ENCODE peak calls at places on chromosomes 11 and 22, in nine cellular contexts. E is A549, G is stomach, T is esophagus muscularis mucosa, L is transverse colon, Y is suprapubic skin, Z is GM12878, W is HepG2, I is ovary. B is an unnamed sample. For H3K4me1, the result is how much of the 10 kb centered on the place peaks cover.

GRCh38 chr11:34685864-34686263 is 65.0 kb downstream of the EHF start:
- DNase-seq in I (no peak), Y (no peak), W (no peak), T (no peak), G (no peak), L (no peak), E (no peak), Z (no peak), B (no peak)

GRCh38 chr22:23789638-23790037 is 2.9 kb downstream of the SMARCB1 start:
- DNase-seq in L (no peak), W (peak), I (no peak), G (no peak), Z (no peak), Y (no peak), E (no peak), T (no peak), B (no peak)

GRCh38 chr22:42978453-42979103 is 36.4 kb downstream of the PACSIN2 start:
- DNase-seq in I (no peak), W (no peak), L (no peak), T (no peak), Z (no peak), Y (peak), G (no peak), E (no peak), B (no peak)

GRCh38 chr22:29092243-29092642 is 19.4 kb downstream of the KREMEN1 start:
- DNase-seq in T (no peak), L (no peak), Y (no peak), I (no peak), W (no peak), Z (no peak), G (peak), E (no peak), B (no peak)

GRCh38 chr11:66221726-66222236 is 46.7 kb upstream of the RAB1B start:
- DNase-seq in I (no peak), T (no peak), G (no peak), Z (peak), W (no peak), Y (peak), L (no peak), E (peak), B (no peak)

GRCh38 chr11:132336781-132337535 is 966.5 kb downstream of the NTM start:
- DNase-seq in L (no peak), W (no peak), T (no peak), Y (no peak), I (no peak), Z (no peak), E (no peak), G (no peak), B (no peak)

GRCh38 chr11:73297702-73298101 is 10.4 kb upstream of the ARHGEF17 start:
- DNase-seq in T (no peak), I (no peak), Y (no peak), Z (no peak), E (no peak), L (no peak), W (no peak), G (no peak), B (no peak)

GRCh38 chr22:23122992-23123803 is 18.6 kb downstream of the RSPH14 start:
- DNase-seq in Y (no peak), G (no peak), T (no peak), I (peak), Z (no peak), L (no peak), W (no peak), E (no peak), B (no peak)

GRCh38 chr11:117604349-117604995 is 192.5 kb downstream of the DSCAML1 start:
- DNase-seq in Y (peak), T (no peak), I (no peak), L (no peak), E (no peak), G (no peak), W (no peak), Z (no peak), B (no peak)

GRCh38 chr11:128772814-128773213 is 78.9 kb downstream of the FLI1 start:
- DNase-seq in Z (no peak), W (no peak), G (peak), T (no peak), L (peak), Y (no peak), E (no peak), I (no peak), B (peak)

GRCh38 chr11:76094729-76095128 is 111.6 kb downstream of the WNT11 start:
- DNase-seq in I (no peak), W (no peak), G (no peak), Z (no peak), Y (no peak), L (no peak), T (no peak), E (no peak), B (no peak)

GRCh38 chr22:41516462-41516861 is 27.8 kb downstream of the POLR3H start:
- DNase-seq in I (no peak), Y (no peak), T (no peak), Z (no peak), W (no peak), G (no peak), E (no peak), L (no peak), B (no peak)

GRCh38 chr11:128409476-128409875 is 177.9 kb downstream of the ETS1 start:
- DNase-seq in I (no peak), Z (no peak), L (no peak), G (no peak), E (no peak), T (peak), Y (no peak), W (no peak), B (no peak)

GRCh38 chr22:23289851-23290724 is 109.8 kb downstream of the BCR start:
- DNase-seq in E (peak), Z (no peak), Y (no peak), L (peak), G (peak), W (peak), T (no peak), I (no peak), B (peak)

DNA sequence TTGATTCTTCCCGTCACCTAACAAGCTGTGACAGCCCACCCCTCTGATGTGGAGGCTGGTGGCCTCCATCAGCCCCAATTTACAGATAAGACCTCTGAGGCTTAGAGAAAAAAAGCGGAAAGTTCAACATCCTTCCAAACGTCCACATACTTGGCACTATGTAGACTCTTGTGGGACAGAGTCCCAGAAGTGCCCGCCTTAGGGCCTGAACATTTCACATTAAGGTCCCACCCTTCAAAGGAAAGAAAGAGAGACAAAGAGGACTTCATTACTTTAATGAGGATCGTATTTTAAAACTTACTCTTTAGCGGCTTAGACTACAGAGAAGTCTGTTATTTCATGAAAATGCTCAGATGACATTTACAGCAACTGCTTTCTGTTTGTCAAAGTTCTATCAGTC is 15.8 kb upstream of the SCGB1A1 start:
- DNase-seq in T (no peak), G (no peak), Z (no peak), I (no peak), L (no peak), E (no peak), Y (no peak), W (no peak), B (no peak)
- H3K4me1 ChIP-seq in T (half or more), G (half or more), Z (under half), I (under half), L (under half), E (under half), Y (half or more), W (under half), B (half or more)

GRCh38 chr22:37167981-37168647 is 18.4 kb upstream of the IL2RB start:
- DNase-seq in E (no peak), Z (no peak), T (no peak), I (peak), L (no peak), W (no peak), Y (peak), G (no peak), B (no peak)

GRCh38 chr22:37167176-37167980 is 17.7 kb upstream of the IL2RB start:
- DNase-seq in G (no peak), Z (no peak), T (no peak), E (no peak), W (no peak), Y (peak), L (peak), I (peak), B (no peak)

GRCh38 chr22:37169947-37170688 is 17.9 kb downstream of the C1QTNF6 start:
- DNase-seq in I (no peak), T (no peak), W (no peak), Z (no peak), L (no peak), E (no peak), Y (peak), G (no peak), B (peak)

GRCh38 chr22:37171662-37172061 is 16.4 kb downstream of the C1QTNF6 start:
- DNase-seq in Y (no peak), G (no peak), Z (no peak), T (no peak), L (no peak), I (no peak), W (no peak), E (no peak), B (no peak)

DNA sequence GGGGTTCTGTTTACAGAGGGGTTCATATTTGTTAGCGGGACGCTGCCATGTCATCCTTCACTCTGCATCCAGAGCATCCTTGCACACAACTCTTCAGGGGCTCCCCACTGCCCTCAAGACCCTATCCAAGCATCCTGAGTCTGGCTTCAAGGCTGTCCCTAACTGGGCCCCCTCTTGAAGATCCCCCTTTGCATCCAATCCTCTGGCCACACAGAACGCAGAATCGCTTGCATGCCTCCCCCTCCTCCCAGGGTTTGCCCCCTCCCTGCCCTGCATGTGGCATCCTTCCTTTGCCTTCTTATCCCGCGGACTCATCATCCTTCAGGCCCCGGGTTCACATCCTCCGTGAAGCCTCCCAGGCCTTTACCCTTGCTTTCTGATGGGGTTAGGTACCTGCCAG is 18.6 kb downstream of the C1QTNF6 start:
- DNase-seq in G (no peak), I (no peak), Z (no peak), W (no peak), E (no peak), T (no peak), L (no peak), Y (peak), B (no peak)
- TF ChIP-seq EP300 in G (no peak), I (no peak), Z (no peak), W (no peak), E (no peak), T (no peak), L (no peak), Y (no peak), B (no peak)

GRCh38 chr22:46349238-46349637 is 13.7 kb downstream of the TRMU start:
- DNase-seq in L (no peak), W (no peak), T (no peak), E (no peak), Z (no peak), I (no peak), G (no peak), Y (no peak), B (no peak)
- H3K4me1 ChIP-seq in L (under half), W (under half), T (under half), E (under half), Z (under half), I (under half), G (under half), Y (under half), B (under half)

DNA sequence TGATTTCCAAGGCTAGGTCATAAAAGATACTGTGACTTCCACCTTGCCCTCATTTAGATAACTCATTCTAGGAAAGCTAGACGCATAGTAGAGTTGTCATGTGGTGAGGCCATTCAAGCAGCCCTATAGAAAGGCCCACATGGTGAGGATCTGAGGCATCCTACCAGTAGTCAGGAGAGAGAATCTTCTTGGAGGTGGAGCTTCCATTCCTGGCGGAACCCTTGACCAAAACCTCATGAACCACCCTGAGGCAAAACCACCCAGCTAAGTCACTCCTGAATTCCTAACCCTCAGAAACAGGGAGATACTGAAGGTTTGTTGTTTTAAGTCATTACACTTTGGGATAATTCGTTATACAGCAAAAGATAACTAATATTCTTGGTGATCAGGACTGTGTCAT is 2.9 kb upstream of the HDHD5 start:
- DNase-seq in I (no peak), Z (no peak), W (no peak), T (no peak), Y (no peak), L (no peak), G (no peak), E (no peak), B (no peak)
- TF ChIP-seq EP300 in I (no peak), Z (no peak), W (no peak), T (no peak), Y (no peak), L (no peak), G (no peak), E (no peak), B (no peak)

DNA sequence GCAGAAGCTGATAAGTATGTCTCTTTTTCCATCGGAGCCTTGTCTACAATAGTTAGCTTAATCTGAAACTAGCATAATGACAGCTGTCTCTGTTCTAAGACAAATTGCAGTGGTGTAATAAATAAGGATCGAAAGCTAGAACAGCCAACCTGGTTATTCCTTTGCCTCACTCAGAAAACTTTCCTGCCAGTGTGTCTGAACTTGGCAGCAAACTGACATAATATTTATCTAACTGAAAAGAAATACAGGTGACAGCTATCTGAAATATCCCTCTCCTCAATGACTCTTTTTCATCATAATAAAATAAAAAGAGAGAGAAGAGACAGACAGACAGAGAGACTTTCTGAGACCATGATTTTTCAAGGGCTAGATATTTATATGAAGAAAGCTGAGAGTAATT is 642.5 kb downstream of the LRRC4C start:
- DNase-seq in W (no peak), G (no peak), I (no peak), Z (no peak), L (no peak), Y (no peak), E (no peak), T (no peak), B (no peak)
- H3K4me1 ChIP-seq in W (under half), G (under half), I (under half), Z (under half), L (under half), Y (under half), E (under half), T (under half), B (under half)

GRCh38 chr22:17920145-17920605 is 104.2 kb downstream of the MICAL3 start:
- DNase-seq in G (peak), L (peak), T (no peak), I (peak), Y (no peak), Z (no peak), E (no peak), W (peak), B (no peak)
- TF ChIP-seq EP300 in G (no peak), L (no peak), T (no peak), I (no peak), Y (no peak), Z (no peak), E (no peak), W (no peak), B (peak)

GRCh38 chr22:46582281-46582811 is 37.8 kb upstream of the GRAMD4 start:
- DNase-seq in L (peak), W (no peak), Z (no peak), I (no peak), T (no peak), E (no peak), Y (peak), G (peak), B (no peak)
- H3K4me1 ChIP-seq in L (half or more), W (under half), Z (under half), I (under half), T (half or more), E (under half), Y (half or more), G (half or more), B (under half)

GRCh38 chr11:12770966-12771597 is 96.9 kb downstream of the TEAD1 start:
- DNase-seq in L (no peak), I (no peak), E (no peak), T (no peak), Y (no peak), Z (no peak), G (no peak), W (no peak), B (no peak)
- TF ChIP-seq EP300 in L (no peak), I (no peak), E (no peak), T (no peak), Y (no peak), Z (no peak), G (no peak), W (no peak), B (no peak)

DNA sequence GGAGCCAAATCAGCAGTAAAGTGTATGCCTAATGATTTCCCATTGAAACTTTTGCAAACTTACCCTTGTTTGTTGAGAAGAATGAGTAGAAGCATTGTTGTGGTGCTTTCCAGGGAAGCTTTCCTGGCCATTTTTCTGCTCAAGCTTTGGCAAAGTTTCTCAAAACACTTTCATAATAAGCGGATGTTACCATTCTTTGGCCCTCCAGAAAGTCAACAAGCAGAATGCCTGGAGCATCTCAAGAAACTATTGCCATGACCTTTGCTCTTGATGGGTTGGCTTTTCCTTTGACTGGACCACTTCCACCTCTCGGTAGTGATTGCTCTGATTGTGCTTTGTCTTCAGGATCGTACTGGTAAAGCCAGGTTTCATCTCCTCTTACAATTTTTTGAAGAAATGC is 10.7 kb downstream of the PIWIL4 start:
- DNase-seq in T (no peak), L (no peak), W (no peak), I (no peak), Z (no peak), E (no peak), Y (no peak), G (no peak), B (no peak)
- H3K4me1 ChIP-seq in T (under half), L (under half), W (under half), I (under half), Z (under half), E (under half), Y (under half), G (under half), B (under half)

B was measured in tibial nerve.